ENCODE peak calls at places on chromosome 4, in five cellular contexts. One of them, this sample, is unnamed.

GRCh38 chr4:138898282-138898681 is 117.3 kb upstream of the NOCT start:
- DNase-seq in brain pericyte: no peak
- DNase-seq in GM13977: no peak
- DNase-seq in SHP77 treated with DMSO at 0.1 percent for 48 hours: no peak
- DNase-seq in fibroblast of lung: peak; percentile 72
- DNase-seq in this sample: peak; percentile 38

GRCh38 chr4:176668324-176668723 is 124.4 kb downstream of the VEGFC start:
- DNase-seq in brain pericyte: no peak
- DNase-seq in GM13977: no peak
- DNase-seq in SHP77 treated with DMSO at 0.1 percent for 48 hours: no peak
- DNase-seq in fibroblast of lung: peak; percentile 23
- DNase-seq in this sample: no peak

GRCh38 chr4:134499074-134499473 is 297.5 kb upstream of the PABPC4L start:
- DNase-seq in fibroblast of lung: no peak
- DNase-seq in brain pericyte: no peak
- DNase-seq in GM13977: no peak
- DNase-seq in SHP77 treated with DMSO at 0.1 percent for 48 hours: no peak
- DNase-seq in this sample: no peak

GRCh38 chr4:43132010-43132582 is 239.6 kb downstream of the GRXCR1 start:
- DNase-seq in brain pericyte: no peak
- DNase-seq in GM13977: peak; percentile 42
- DNase-seq in fibroblast of lung: peak; percentile 65
- DNase-seq in SHP77 treated with DMSO at 0.1 percent for 48 hours: peak; percentile 25
- DNase-seq in this sample: peak; percentile 41

GRCh38 chr4:1477045-1477905 is 71.0 kb upstream of the NKX1-1 start:
- DNase-seq in fibroblast of lung: no peak
- DNase-seq in GM13977: no peak
- DNase-seq in brain pericyte: no peak
- DNase-seq in SHP77 treated with DMSO at 0.1 percent for 48 hours: no peak
- DNase-seq in this sample: no peak

GRCh38 chr4:123748806-123749205 is 352.2 kb downstream of the SPRY1 start:
- DNase-seq in GM13977: no peak
- DNase-seq in SHP77 treated with DMSO at 0.1 percent for 48 hours: no peak
- DNase-seq in fibroblast of lung: no peak
- DNase-seq in brain pericyte: no peak
- DNase-seq in this sample: no peak

GRCh38 chr4:175932116-175932515 is 120.1 kb upstream of the GPM6A start:
- DNase-seq in brain pericyte: no peak
- DNase-seq in fibroblast of lung: no peak
- DNase-seq in GM13977: no peak
- DNase-seq in SHP77 treated with DMSO at 0.1 percent for 48 hours: no peak
- DNase-seq in this sample: no peak

GRCh38 chr4:84418032-84418709 is 80.9 kb downstream of the NKX6-1 start:
- DNase-seq in SHP77 treated with DMSO at 0.1 percent for 48 hours: peak; percentile 65
- DNase-seq in fibroblast of lung: no peak
- DNase-seq in GM13977: no peak
- DNase-seq in brain pericyte: no peak
- DNase-seq in this sample: no peak

GRCh38 chr4:149630079-149630478 is 185.6 kb downstream of the IQCM start:
- DNase-seq in brain pericyte: no peak
- DNase-seq in fibroblast of lung: no peak
- DNase-seq in GM13977: no peak
- DNase-seq in SHP77 treated with DMSO at 0.1 percent for 48 hours: no peak
- DNase-seq in this sample: no peak